ENCODE peak calls at places on chromosome 13, in six cellular contexts. U is lower lobe of right lung, D is progenitor cell of endocrine pancreas, E is H54, G is left lung, Z is NCI-H69. H is an unnamed sample.
A peak's percentile ranks its signal among the peaks of the same experiment; 100 is the strongest.

GRCh38 chr13:32245555-32245954 is 69.6 kb downstream of the ZAR1L start:
- DNase-seq in Z (no peak), E (no peak), U (no peak), D (no peak), G (no peak), H (no peak)

GRCh38 chr13:51822106-51822840 is 18.3 kb upstream of the DHRS12 start:
- DNase-seq in D (no peak), G (no peak), U (no peak), Z (peak; percentile 61), E (no peak), H (no peak)

GRCh38 chr13:66461021-66461420 is 769.1 kb downstream of the PCDH9 start:
- DNase-seq in D (no peak), Z (no peak), G (no peak), E (no peak), U (no peak), H (no peak)

GRCh38 chr13:47903836-47904235 is 97.2 kb downstream of the SUCLA2 start:
- DNase-seq in U (no peak), G (no peak), Z (no peak), E (no peak), D (no peak), H (no peak)

GRCh38 chr13:51675385-51675784 is 91.1 kb downstream of the WDFY2 start:
- DNase-seq in Z (no peak), D (no peak), G (no peak), U (no peak), E (no peak), H (no peak)

GRCh38 chr13:95267662-95268369 is 33.4 kb downstream of the ABCC4 start:
- DNase-seq in D (no peak), Z (no peak), G (no peak), E (no peak), U (no peak), H (no peak)

GRCh38 chr13:99308481-99309087 is 1.4 kb upstream of the GPR183 start:
- DNase-seq in E (no peak), G (no peak), D (no peak), Z (no peak), U (no peak), H (no peak)

GRCh38 chr13:30908416-30908980 is 2.4 kb downstream of the MEDAG start:
- DNase-seq in U (no peak), E (no peak), G (no peak), Z (peak; percentile 2), D (no peak), H (no peak)

GRCh38 chr13:60402022-60402421 is 5.0 kb downstream of the TDRD3 start:
- DNase-seq in D (no peak), Z (peak; percentile 39), E (peak; percentile 15), U (no peak), G (no peak), H (no peak)

H was measured in right lobe of liver.